ENCODE peak calls at places on chromosomes 13 and 19, in seven cellular contexts. One of them, this sample, is unnamed.
A peak's percentile ranks its signal among the peaks of the same experiment; 100 is the strongest.

GRCh38 chr19:23957660-23958281 is 43.1 kb downstream of the ZNF726 start:
- DNase-seq in ascending aorta: no peak
- DNase-seq in upper lobe of right lung: no peak
- DNase-seq in tibial artery: no peak
- DNase-seq in psoas muscle: no peak
- DNase-seq in IMR-90: peak; percentile 82
- DNase-seq in RWPE2: no peak
- DNase-seq in this sample: peak; percentile 92

GRCh38 chr13:113456116-113456702 is 2.9 kb upstream of the ADPRHL1 start:
- DNase-seq in ascending aorta: no peak
- DNase-seq in upper lobe of right lung: peak; percentile 35
- DNase-seq in tibial artery: no peak
- DNase-seq in psoas muscle: peak; percentile 28
- DNase-seq in IMR-90: no peak
- DNase-seq in RWPE2: no peak
- DNase-seq in this sample: no peak

GRCh38 chr19:18414504-18415176 is 4.6 kb upstream of the SSBP4 start:
- DNase-seq in ascending aorta: no peak
- DNase-seq in upper lobe of right lung: peak; percentile 64
- DNase-seq in tibial artery: peak; percentile 72
- DNase-seq in psoas muscle: peak; percentile 62
- DNase-seq in IMR-90: no peak
- DNase-seq in RWPE2: no peak
- DNase-seq in this sample: no peak

GRCh38 chr13:40438999-40439797 is 227.2 kb downstream of the FOXO1 start:
- DNase-seq in ascending aorta: no peak
- DNase-seq in upper lobe of right lung: no peak
- DNase-seq in tibial artery: no peak
- DNase-seq in psoas muscle: no peak
- DNase-seq in IMR-90: no peak
- DNase-seq in RWPE2: no peak
- DNase-seq in this sample: peak; percentile 59

GRCh38 chr13:97971519-97971918 is 18.0 kb downstream of the IPO5 start:
- DNase-seq in ascending aorta: no peak
- DNase-seq in upper lobe of right lung: no peak
- DNase-seq in tibial artery: no peak
- DNase-seq in psoas muscle: no peak
- DNase-seq in IMR-90: no peak
- DNase-seq in RWPE2: no peak
- DNase-seq in this sample: no peak

GRCh38 chr13:110583178-110583865 is 21.8 kb upstream of the RAB20 start:
- DNase-seq in ascending aorta: no peak
- DNase-seq in upper lobe of right lung: no peak
- DNase-seq in tibial artery: no peak
- DNase-seq in psoas muscle: no peak
- DNase-seq in IMR-90: no peak
- DNase-seq in RWPE2: no peak
- DNase-seq in this sample: no peak

GRCh38 chr19:50548191-50549058 is 19.8 kb downstream of the LRRC4B start:
- DNase-seq in ascending aorta: no peak
- DNase-seq in upper lobe of right lung: no peak
- DNase-seq in tibial artery: no peak
- DNase-seq in psoas muscle: no peak
- DNase-seq in IMR-90: no peak
- DNase-seq in RWPE2: no peak
- DNase-seq in this sample: no peak

GRCh38 chr13:112771877-112772538 is 82.2 kb downstream of the ATP11A start:
- DNase-seq in ascending aorta: no peak
- DNase-seq in upper lobe of right lung: no peak
- DNase-seq in tibial artery: no peak
- DNase-seq in psoas muscle: no peak
- DNase-seq in IMR-90: no peak
- DNase-seq in RWPE2: no peak
- DNase-seq in this sample: no peak

GRCh38 chr19:29278716-29279115 is 65.8 kb upstream of the UQCRFS1 start:
- DNase-seq in ascending aorta: no peak
- DNase-seq in upper lobe of right lung: peak; percentile 34
- DNase-seq in tibial artery: peak; percentile 21
- DNase-seq in psoas muscle: no peak
- DNase-seq in IMR-90: no peak
- DNase-seq in RWPE2: no peak
- DNase-seq in this sample: no peak

GRCh38 chr13:36536546-36536945 is 104.3 kb downstream of the CCNA1 start:
- DNase-seq in ascending aorta: no peak
- DNase-seq in upper lobe of right lung: no peak
- DNase-seq in tibial artery: no peak
- DNase-seq in psoas muscle: no peak
- DNase-seq in IMR-90: no peak
- DNase-seq in RWPE2: no peak
- DNase-seq in this sample: no peak

GRCh38 chr13:100588350-100589177 is at the start of gene GGACT:
- DNase-seq in ascending aorta: peak; percentile 76
- DNase-seq in upper lobe of right lung: peak; percentile 93
- DNase-seq in tibial artery: peak; percentile 70
- DNase-seq in psoas muscle: peak; percentile 87
- DNase-seq in IMR-90: peak; percentile 37
- DNase-seq in RWPE2: no peak
- DNase-seq in this sample: peak; percentile 52

GRCh38 chr19:6248341-6248740 is 31.4 kb downstream of the MLLT1 start:
- DNase-seq in ascending aorta: no peak
- DNase-seq in upper lobe of right lung: no peak
- DNase-seq in tibial artery: no peak
- DNase-seq in psoas muscle: no peak
- DNase-seq in IMR-90: no peak
- DNase-seq in RWPE2: no peak
- DNase-seq in this sample: no peak

GRCh38 chr19:41233748-41234240 is 14.8 kb downstream of the AXL start:
- DNase-seq in ascending aorta: peak; percentile 76
- DNase-seq in upper lobe of right lung: peak; percentile 73
- DNase-seq in tibial artery: peak; percentile 76
- DNase-seq in psoas muscle: no peak
- DNase-seq in IMR-90: no peak
- DNase-seq in RWPE2: no peak
- DNase-seq in this sample: no peak

GRCh38 chr19:29676586-29676985 is 11.3 kb downstream of the PLEKHF1 start:
- DNase-seq in ascending aorta: no peak
- DNase-seq in upper lobe of right lung: peak; percentile 73
- DNase-seq in tibial artery: peak; percentile 63
- DNase-seq in psoas muscle: peak; percentile 83
- DNase-seq in IMR-90: no peak
- DNase-seq in RWPE2: no peak
- DNase-seq in this sample: no peak

GRCh38 chr13:113029487-113030258 is 60.7 kb downstream of the MCF2L start:
- DNase-seq in ascending aorta: no peak
- DNase-seq in upper lobe of right lung: no peak
- DNase-seq in tibial artery: no peak
- DNase-seq in psoas muscle: no peak
- DNase-seq in IMR-90: no peak
- DNase-seq in RWPE2: no peak
- DNase-seq in this sample: no peak

GRCh38 chr13:41833201-41833600 is 127.7 kb downstream of the VWA8 start:
- DNase-seq in ascending aorta: no peak
- DNase-seq in upper lobe of right lung: no peak
- DNase-seq in tibial artery: no peak
- DNase-seq in psoas muscle: no peak
- DNase-seq in IMR-90: no peak
- DNase-seq in RWPE2: no peak
- DNase-seq in this sample: no peak

GRCh38 chr19:49064768-49065611 is at the start of gene NTF4:
- DNase-seq in ascending aorta: no peak
- DNase-seq in upper lobe of right lung: no peak
- DNase-seq in tibial artery: no peak
- DNase-seq in psoas muscle: peak; percentile 56
- DNase-seq in IMR-90: no peak
- DNase-seq in RWPE2: peak; percentile 70
- DNase-seq in this sample: no peak

GRCh38 chr13:69579351-69579750 is 528.3 kb upstream of the ATXN8OS start:
- DNase-seq in ascending aorta: no peak
- DNase-seq in upper lobe of right lung: no peak
- DNase-seq in tibial artery: no peak
- DNase-seq in psoas muscle: no peak
- DNase-seq in IMR-90: no peak
- DNase-seq in RWPE2: no peak
- DNase-seq in this sample: no peak

GRCh38 chr19:44539236-44539819 is 9.9 kb upstream of the CEACAM20 start:
- DNase-seq in ascending aorta: no peak
- DNase-seq in upper lobe of right lung: no peak
- DNase-seq in tibial artery: peak; percentile 4
- DNase-seq in psoas muscle: no peak
- DNase-seq in IMR-90: peak; percentile 51
- DNase-seq in RWPE2: no peak
- DNase-seq in this sample: peak; percentile 56

GRCh38 chr19:18636969-18637629 is at the start of gene KLHL26:
- DNase-seq in ascending aorta: no peak
- DNase-seq in upper lobe of right lung: no peak
- DNase-seq in tibial artery: peak; percentile 79
- DNase-seq in psoas muscle: no peak
- DNase-seq in IMR-90: no peak
- DNase-seq in RWPE2: no peak
- DNase-seq in this sample: no peak

GRCh38 chr19:41299046-41299754 is 10.8 kb upstream of the CCDC97 start:
- DNase-seq in ascending aorta: peak; percentile 75
- DNase-seq in upper lobe of right lung: no peak
- DNase-seq in tibial artery: peak; percentile 88
- DNase-seq in psoas muscle: no peak
- DNase-seq in IMR-90: no peak
- DNase-seq in RWPE2: no peak
- DNase-seq in this sample: no peak

GRCh38 chr13:31172001-31172400 is 10.3 kb upstream of the HSPH1 start:
- DNase-seq in ascending aorta: no peak
- DNase-seq in upper lobe of right lung: no peak
- DNase-seq in tibial artery: no peak
- DNase-seq in psoas muscle: no peak
- DNase-seq in IMR-90: peak; percentile 44
- DNase-seq in RWPE2: no peak
- DNase-seq in this sample: peak; percentile 45

GRCh38 chr19:56111601-56112312 is 9.3 kb downstream of the ZNF787 start:
- DNase-seq in ascending aorta: peak; percentile 72
- DNase-seq in upper lobe of right lung: peak; percentile 81
- DNase-seq in tibial artery: no peak
- DNase-seq in psoas muscle: peak; percentile 67
- DNase-seq in IMR-90: no peak
- DNase-seq in RWPE2: no peak
- DNase-seq in this sample: no peak

GRCh38 chr19:48874309-48875135 is 2.3 kb downstream of the PPP1R15A start:
- DNase-seq in ascending aorta: no peak
- DNase-seq in upper lobe of right lung: no peak
- DNase-seq in tibial artery: peak; percentile 77
- DNase-seq in psoas muscle: peak; percentile 70
- DNase-seq in IMR-90: peak; percentile 80
- DNase-seq in RWPE2: no peak
- DNase-seq in this sample: peak; percentile 87

DNA sequence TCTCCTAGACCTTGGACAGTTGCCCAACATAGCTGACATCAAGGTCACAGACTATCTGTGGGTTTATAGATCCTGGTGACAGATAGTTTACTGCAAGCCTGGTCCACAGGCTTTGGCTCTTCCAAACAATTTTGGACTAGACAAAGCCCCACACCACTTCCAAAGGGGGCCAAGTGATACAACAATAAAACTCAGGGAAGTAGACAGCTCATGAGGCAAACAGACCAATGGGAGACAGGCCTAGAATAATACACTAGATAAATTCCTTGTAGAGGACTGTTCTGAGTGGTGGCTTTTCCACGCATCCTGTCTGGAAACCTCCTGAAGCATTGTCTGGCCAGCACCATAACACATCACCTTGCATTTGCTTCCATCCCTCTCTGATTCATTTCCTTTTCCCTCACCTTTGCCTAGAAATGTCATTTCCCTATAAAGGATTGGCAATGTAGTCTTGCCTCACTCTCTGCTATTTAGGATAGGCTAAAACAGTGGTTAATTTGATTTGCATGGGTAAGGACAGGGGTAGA is 284.2 kb downstream of the POU4F1 start:
- DNase-seq in ascending aorta: no peak
- DNase-seq in upper lobe of right lung: no peak
- DNase-seq in tibial artery: no peak
- DNase-seq in psoas muscle: no peak
- DNase-seq in IMR-90: no peak
- DNase-seq in RWPE2: no peak
- DNase-seq in this sample: no peak
- H3K4me3 ChIP-seq in ascending aorta: no peak overlapping the region
- H3K4me3 ChIP-seq in upper lobe of right lung: no peak overlapping the region
- H3K4me3 ChIP-seq in tibial artery: no peak overlapping the region
- H3K4me3 ChIP-seq in psoas muscle: no peak overlapping the region
- H3K4me3 ChIP-seq in IMR-90: no peak overlapping the region
- H3K4me3 ChIP-seq in RWPE2: no peak overlapping the region
- H3K4me3 ChIP-seq in this sample: no peak overlapping the region

GRCh38 chr19:38949580-38950367 is 19.0 kb downstream of the MRPS12 start:
- DNase-seq in ascending aorta: peak; percentile 82
- DNase-seq in upper lobe of right lung: peak; percentile 95
- DNase-seq in tibial artery: peak; percentile 84
- DNase-seq in psoas muscle: peak; percentile 88
- DNase-seq in IMR-90: peak; percentile 25
- DNase-seq in RWPE2: peak; percentile 84
- DNase-seq in this sample: peak; percentile 78
- H3K4me3 ChIP-seq in ascending aorta: peak overlapping the region; percentile 30
- H3K4me3 ChIP-seq in upper lobe of right lung: peak overlapping the region; percentile 43
- H3K4me3 ChIP-seq in tibial artery: peak overlapping the region; percentile 28
- H3K4me3 ChIP-seq in psoas muscle: peak overlapping the region; percentile 56
- H3K4me3 ChIP-seq in IMR-90: no peak overlapping the region
- H3K4me3 ChIP-seq in RWPE2: no peak overlapping the region
- H3K4me3 ChIP-seq in this sample: peak overlapping the region; percentile 16

DNA sequence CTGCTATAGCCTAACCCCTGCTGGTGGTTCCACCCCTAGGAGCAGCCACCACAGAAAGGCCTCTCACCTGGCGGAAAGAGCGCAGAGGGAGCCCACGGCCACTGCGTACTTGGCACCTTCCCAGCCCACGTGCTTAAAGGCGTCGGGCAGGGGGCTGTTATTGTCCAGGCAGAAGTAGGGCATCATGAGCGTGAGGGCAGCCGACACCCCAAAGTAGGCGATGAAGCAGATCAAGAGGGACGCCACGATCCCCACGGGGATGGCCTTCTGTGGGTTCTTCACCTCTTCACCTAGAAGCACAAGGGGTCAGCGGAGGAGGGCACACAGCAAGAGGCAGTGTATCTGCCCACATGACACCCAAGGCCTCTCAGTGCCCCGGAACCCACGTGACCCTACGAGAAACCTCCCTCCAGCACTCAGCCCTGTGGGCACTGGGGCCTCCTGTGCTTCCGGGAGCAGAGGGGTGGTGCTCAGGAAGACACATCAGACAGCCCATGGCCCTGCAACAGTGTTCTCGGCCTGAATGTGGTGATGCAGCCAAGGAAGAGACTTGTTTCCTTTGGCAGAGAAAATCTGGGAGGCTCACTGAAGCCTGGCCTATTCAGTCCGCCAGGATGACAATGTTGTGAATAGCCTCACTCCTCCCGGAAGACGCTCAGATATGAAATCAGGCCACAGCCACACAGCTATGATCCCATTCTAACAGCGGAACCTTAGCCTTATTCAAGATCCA is 72.1 kb downstream of the SLC7A1 start:
- DNase-seq in ascending aorta: peak; percentile 80
- DNase-seq in upper lobe of right lung: peak; percentile 51
- DNase-seq in tibial artery: peak; percentile 86
- DNase-seq in psoas muscle: peak; percentile 69
- DNase-seq in IMR-90: no peak
- DNase-seq in RWPE2: no peak
- DNase-seq in this sample: peak; percentile 92
- H3K4me3 ChIP-seq in ascending aorta: no peak overlapping the region
- H3K4me3 ChIP-seq in upper lobe of right lung: no peak overlapping the region
- H3K4me3 ChIP-seq in tibial artery: no peak overlapping the region
- H3K4me3 ChIP-seq in psoas muscle: no peak overlapping the region
- H3K4me3 ChIP-seq in IMR-90: no peak overlapping the region
- H3K4me3 ChIP-seq in RWPE2: no peak overlapping the region
- H3K4me3 ChIP-seq in this sample: no peak overlapping the region

GRCh38 chr13:59754411-59754810 is 409.3 kb downstream of the DIAPH3 start:
- DNase-seq in ascending aorta: no peak
- DNase-seq in upper lobe of right lung: no peak
- DNase-seq in tibial artery: no peak
- DNase-seq in psoas muscle: no peak
- DNase-seq in IMR-90: no peak
- DNase-seq in RWPE2: no peak
- DNase-seq in this sample: no peak
- H3K4me3 ChIP-seq in ascending aorta: no peak overlapping the region
- H3K4me3 ChIP-seq in upper lobe of right lung: no peak overlapping the region
- H3K4me3 ChIP-seq in tibial artery: no peak overlapping the region
- H3K4me3 ChIP-seq in psoas muscle: no peak overlapping the region
- H3K4me3 ChIP-seq in IMR-90: no peak overlapping the region
- H3K4me3 ChIP-seq in RWPE2: no peak overlapping the region
- H3K4me3 ChIP-seq in this sample: no peak overlapping the region